ENCODE peak calls at places on chromosomes 6 and 20, in seven cellular contexts. H is GM12891, J is GM12878, S is K562, T is H1, D is SK-N-SH, P is HepG2. I is an unnamed sample.

GRCh38 chr20:13262701-13263335 is 41.7 kb downstream of the ISM1 start:
- DNase-seq in H (no peak), J (no peak), S (no peak), T (no peak), D (no peak), P (no peak), I (no peak)

GRCh38 chr6:67986694-67987232 is 648.3 kb upstream of the ADGRB3 start:
- DNase-seq in H (no peak), J (no peak), S (no peak), T (no peak), D (no peak), P (no peak), I (no peak)

GRCh38 chr6:107820571-107821261 is 3.4 kb downstream of the SCML4 start:
- DNase-seq in H (no peak), J (no peak), S (no peak), T (peak; percentile 42), D (peak; percentile 37), P (no peak), I (no peak)

GRCh38 chr20:48041078-48041780 is 255.9 kb upstream of the SULF2 start:
- DNase-seq in H (no peak), J (no peak), S (no peak), T (no peak), D (peak; percentile 70), P (no peak), I (no peak)

GRCh38 chr6:161033667-161034066 is 42.1 kb downstream of the MAP3K4 start:
- DNase-seq in H (no peak), J (no peak), S (no peak), T (no peak), D (no peak), P (no peak), I (no peak)

GRCh38 chr6:56343295-56343694 is 95.9 kb upstream of the COL21A1 start:
- DNase-seq in H (no peak), J (no peak), S (no peak), T (no peak), D (peak; percentile 11), P (no peak), I (no peak)

GRCh38 chr6:168179702-168180382 is 100.8 kb upstream of the FRMD1 start:
- DNase-seq in H (no peak), J (no peak), S (no peak), T (peak; percentile 48), D (no peak), P (no peak), I (no peak)

GRCh38 chr6:50699086-50699886 is 14.0 kb upstream of the TFAP2D start:
- DNase-seq in H (no peak), J (no peak), S (no peak), T (no peak), D (no peak), P (no peak), I (no peak)

GRCh38 chr20:15859061-15859460 is 714.2 kb downstream of the KIF16B start:
- DNase-seq in H (no peak), J (no peak), S (no peak), T (no peak), D (no peak), P (no peak), I (no peak)

GRCh38 chr6:166456360-166457156 is 73.8 kb upstream of the MPC1 start:
- DNase-seq in H (no peak), J (peak; percentile 17), S (no peak), T (no peak), D (no peak), P (no peak), I (no peak)

GRCh38 chr20:58294497-58295455 is 14.7 kb upstream of the RAB22A start:
- DNase-seq in H (no peak), J (no peak), S (peak; percentile 22), T (no peak), D (no peak), P (peak; percentile 24), I (no peak)

GRCh38 chr6:66897576-66897975 is 1190.5 kb upstream of the EYS start:
- DNase-seq in H (no peak), J (no peak), S (no peak), T (peak; percentile 40), D (no peak), P (peak; percentile 4), I (no peak)

GRCh38 chr6:69422474-69422873 is 374.3 kb downstream of the LMBRD1 start:
- DNase-seq in H (no peak), J (no peak), S (no peak), T (no peak), D (peak; percentile 53), P (no peak), I (no peak)

DNA sequence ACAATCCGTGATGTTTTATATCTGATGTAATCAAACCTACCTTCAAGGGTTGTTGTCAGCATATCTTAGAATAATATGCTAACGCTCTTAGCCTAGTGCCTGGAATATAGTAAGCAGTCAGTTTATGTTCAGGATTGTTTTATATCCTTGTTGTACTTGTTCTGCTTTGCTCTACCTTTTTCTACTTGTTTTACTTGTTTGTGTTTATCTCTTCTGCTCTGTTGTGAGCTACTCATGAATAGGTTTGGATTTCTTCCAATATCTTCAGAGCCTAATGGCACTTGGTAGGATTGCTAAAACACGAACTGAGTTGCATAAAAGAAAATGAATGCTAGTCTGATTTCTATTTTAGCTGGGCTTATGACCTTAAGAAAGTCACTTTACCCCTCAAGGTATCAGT is 40.1 kb downstream of the DNAH8 start:
- DNase-seq in H (no peak), J (no peak), S (no peak), T (no peak), D (no peak), P (no peak), I (no peak)
- TF ChIP-seq POLR2AphosphoS5 in H (no peak), J (no peak), S (no peak), T (no peak), D (no peak), P (no peak), I (no peak)

DNA sequence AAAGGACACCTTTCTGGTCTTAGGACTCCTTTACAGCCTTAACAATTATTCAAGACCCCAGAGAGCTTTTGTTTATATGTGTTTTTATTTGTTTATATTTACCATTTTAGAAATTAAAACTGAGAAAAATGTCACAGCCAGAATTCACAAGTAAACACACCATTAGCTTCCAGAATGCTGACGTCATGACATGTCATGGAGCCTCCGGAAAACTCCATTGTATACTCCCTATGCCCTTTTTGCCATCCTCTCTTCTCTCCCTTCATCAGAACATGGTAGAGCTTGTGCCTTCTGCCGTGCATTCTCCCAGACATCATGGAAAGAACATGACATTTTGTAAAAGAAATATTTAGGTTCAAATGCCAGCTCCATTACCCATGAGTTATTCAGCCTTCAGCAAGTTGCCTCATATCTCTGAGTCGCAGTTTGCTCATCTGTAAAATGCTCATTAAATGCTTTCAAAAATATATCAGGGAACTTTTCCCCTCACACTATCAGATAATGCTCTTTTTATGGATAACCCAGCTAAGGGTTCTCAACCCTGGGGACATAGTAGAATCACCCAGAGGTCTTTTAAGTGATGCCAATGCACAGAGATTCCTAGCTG is 27.8 kb downstream of the TNFAIP3 start:
- DNase-seq in H (no peak), J (no peak), S (no peak), T (no peak), D (no peak), P (no peak), I (no peak)
- TF ChIP-seq TAF1 in H (no peak), J (no peak), S (no peak), T (no peak), D (no peak), P (no peak), I (no peak)

DNA sequence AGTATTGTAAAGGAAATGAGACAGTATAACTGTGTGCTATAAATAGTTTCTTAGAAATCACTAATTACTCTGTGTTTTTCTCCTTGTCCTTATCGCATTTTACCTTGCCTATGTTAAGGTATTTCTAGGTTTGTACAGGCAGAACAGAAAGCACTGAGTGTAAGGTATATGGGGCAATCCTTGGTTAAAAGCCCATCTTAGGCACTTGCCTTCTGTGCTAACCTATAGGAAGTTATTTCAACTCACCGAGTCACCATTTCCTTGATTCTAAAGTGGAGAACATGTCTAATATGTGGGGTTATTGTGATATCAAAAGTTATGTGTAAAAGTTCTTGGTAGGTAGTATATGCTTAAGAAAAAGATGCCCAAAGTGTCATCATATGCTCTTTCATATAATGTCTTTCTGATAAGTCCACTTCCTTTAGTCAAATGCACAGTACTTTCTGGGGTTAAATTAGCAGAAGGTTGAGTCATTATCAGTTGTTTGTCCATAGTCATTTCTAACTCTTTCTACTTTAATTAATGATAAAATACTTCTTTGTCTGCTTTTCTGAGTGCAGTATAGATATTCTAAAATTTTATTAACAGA is 276.4 kb downstream of the UTRN start:
- DNase-seq in H (no peak), J (no peak), S (no peak), T (no peak), D (no peak), P (no peak), I (no peak)
- TF ChIP-seq POLR2AphosphoS5 in H (no peak), J (no peak), S (no peak), T (no peak), D (no peak), P (no peak), I (no peak)

GRCh38 chr6:38517005-38517404 is 122.7 kb downstream of the BTBD9 start:
- DNase-seq in H (no peak), J (no peak), S (no peak), T (no peak), D (no peak), P (peak; percentile 36), I (no peak)
- TF ChIP-seq TAF1 in H (no peak), J (no peak), S (no peak), T (no peak), D (no peak), P (no peak), I (no peak)